ENCODE peak calls at places on chromosomes 12 and 14, in seven cellular contexts. V is K562, O is breast epithelium, M is GM12878, J is esophagus muscularis mucosa, A is upper lobe of left lung, P is transverse colon. Q is an unnamed sample. For H3K4me1, the result is how much of the 10 kb centered on the place peaks cover.

GRCh38 chr12:91274886-91275285 is 92.3 kb upstream of the DCN start:
- DNase-seq in A (no peak), M (no peak), J (no peak), P (no peak), O (no peak), V (no peak), Q (no peak)

GRCh38 chr14:29274890-29275651 is 508.5 kb downstream of the FOXG1 start:
- DNase-seq in P (no peak), O (no peak), A (no peak), M (no peak), J (no peak), V (no peak), Q (no peak)

GRCh38 chr14:93219103-93219726 is 12.2 kb downstream of the UBR7 start:
- DNase-seq in M (no peak), O (no peak), V (no peak), P (peak), J (no peak), A (peak), Q (peak)

GRCh38 chr14:66916421-66916820 is 272.8 kb upstream of the GARIN2 start:
- DNase-seq in O (no peak), M (no peak), J (no peak), V (no peak), P (no peak), A (no peak), Q (no peak)

GRCh38 chr12:102172436-102172835 is 25.2 kb downstream of the PMCH start:
- DNase-seq in O (no peak), J (no peak), V (no peak), A (no peak), M (no peak), P (no peak), Q (no peak)

GRCh38 chr12:96514328-96514727 is 25.0 kb downstream of the CFAP54 start:
- DNase-seq in A (no peak), V (no peak), J (no peak), P (no peak), M (peak), O (no peak), Q (no peak)

GRCh38 chr12:30753233-30753632 is 1.5 kb downstream of the CAPRIN2 start:
- DNase-seq in M (no peak), A (no peak), J (no peak), O (no peak), V (peak), P (no peak), Q (no peak)

GRCh38 chr14:55609681-55610080 is 29.7 kb downstream of the KTN1 start:
- DNase-seq in M (no peak), J (no peak), V (no peak), P (no peak), O (no peak), A (no peak), Q (no peak)

GRCh38 chr14:75249251-75249957 is 29.2 kb upstream of the FOS start:
- DNase-seq in M (peak), V (no peak), A (peak), O (no peak), P (peak), J (no peak), Q (peak)

GRCh38 chr12:61554268-61555008 is 705.8 kb upstream of the USP15 start:
- DNase-seq in O (no peak), V (no peak), P (no peak), M (no peak), A (no peak), J (no peak), Q (no peak)

GRCh38 chr12:124651508-124652273 is 84.3 kb upstream of the NCOR2 start:
- DNase-seq in M (no peak), P (no peak), J (no peak), A (no peak), V (no peak), O (no peak), Q (no peak)

GRCh38 chr12:124653169-124653931 is 85.9 kb upstream of the NCOR2 start:
- DNase-seq in J (no peak), M (no peak), V (no peak), O (no peak), P (no peak), A (no peak), Q (no peak)

GRCh38 chr12:124652661-124653060 is 85.2 kb upstream of the NCOR2 start:
- DNase-seq in A (no peak), J (no peak), O (no peak), M (no peak), P (no peak), V (no peak), Q (no peak)

GRCh38 chr12:124648710-124649384 is 81.4 kb upstream of the NCOR2 start:
- DNase-seq in V (no peak), O (no peak), M (no peak), J (no peak), P (no peak), A (no peak), Q (no peak)

DNA sequence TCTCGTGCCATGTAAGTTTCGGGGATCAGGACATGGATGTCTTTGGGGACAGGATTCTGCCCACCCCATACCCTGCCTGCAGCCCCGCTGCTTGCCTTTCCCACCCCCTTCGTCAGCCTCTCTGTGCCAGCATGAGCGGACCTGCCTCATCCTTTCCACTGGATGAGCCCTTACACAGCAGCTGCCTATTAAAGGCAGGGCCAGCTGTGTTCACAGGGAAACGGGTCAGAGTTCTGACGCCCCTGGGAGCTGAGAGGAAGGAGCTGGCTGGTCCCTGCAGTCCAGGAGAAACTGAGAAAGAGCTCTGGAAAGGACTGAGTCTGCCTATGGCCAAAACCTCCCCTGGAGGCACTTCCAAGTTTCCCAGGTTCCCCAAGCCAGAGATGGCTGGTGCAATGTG is 83.5 kb upstream of the NCOR2 start:
- DNase-seq in A (no peak), P (no peak), J (no peak), V (no peak), O (no peak), M (no peak), Q (no peak)
- H3K4me1 ChIP-seq in A (under half), P (under half), J (half or more), V (under half), O (under half), M (under half), Q (under half)

DNA sequence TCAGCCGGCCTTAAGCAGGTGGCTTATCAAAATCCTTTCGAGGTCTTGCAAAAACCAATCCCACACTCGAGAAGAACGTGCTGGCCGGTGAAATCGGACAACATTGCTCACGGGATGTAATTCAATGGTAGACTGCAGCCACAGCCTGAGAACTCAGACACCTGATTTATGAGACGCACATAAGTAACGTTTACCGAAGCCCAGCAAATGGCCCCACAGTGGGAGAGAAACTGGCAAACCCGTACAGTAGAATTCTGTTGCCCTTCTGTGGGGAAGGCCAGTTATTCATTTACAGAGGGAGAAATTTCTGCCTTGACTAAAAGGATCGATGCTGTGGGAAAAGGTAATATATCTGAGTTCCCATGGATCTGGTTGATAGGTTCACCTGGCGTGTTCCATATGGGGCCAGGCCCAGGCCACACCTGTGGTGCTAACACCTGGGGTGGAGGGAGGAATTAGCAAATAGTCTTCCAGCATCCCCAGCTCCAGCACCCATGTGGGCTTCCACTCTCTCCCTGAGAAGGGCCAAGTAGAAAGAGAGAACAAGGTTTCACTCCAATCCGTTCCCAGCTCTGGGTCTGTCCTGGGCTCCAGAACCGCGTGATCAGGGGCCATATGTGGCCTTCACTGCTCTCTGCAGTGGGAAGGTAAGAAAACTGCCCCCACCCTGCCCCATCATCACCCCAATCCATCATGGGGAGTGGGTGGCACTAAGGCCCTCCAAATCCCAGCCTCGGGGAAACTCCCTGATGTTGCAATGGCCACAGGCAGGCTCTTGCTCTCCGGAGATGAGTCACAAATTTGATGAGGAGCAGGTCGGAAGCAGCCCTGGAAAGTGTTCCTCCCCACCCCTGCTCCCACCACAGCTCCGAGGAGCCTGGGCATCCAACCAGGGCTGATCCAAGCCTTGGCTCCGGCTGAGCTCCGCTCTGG is 12.7 kb downstream of the BDKRB1 start:
- DNase-seq in V (no peak), M (no peak), J (no peak), P (peak), A (peak), O (no peak), Q (no peak)
- TF ChIP-seq POLR2A in V (no peak), M (no peak), J (no peak), P (no peak), A (no peak), O (no peak), Q (no peak)

GRCh38 chr14:51547260-51547659 is 104.5 kb upstream of the FRMD6 start:
- DNase-seq in A (no peak), J (no peak), V (no peak), O (no peak), P (peak), M (no peak), Q (no peak)
- TF ChIP-seq POLR2AphosphoS5 in A (no peak), J (peak), V (no peak), O (no peak), P (peak), M (no peak), Q (peak)

GRCh38 chr12:15787801-15788200 is 1.4 kb downstream of the EPS8 start:
- DNase-seq in J (no peak), A (no peak), V (no peak), P (no peak), O (no peak), M (no peak), Q (no peak)

GRCh38 chr12:15779925-15780324 is 9.3 kb downstream of the EPS8 start:
- DNase-seq in O (no peak), J (no peak), V (no peak), M (no peak), P (no peak), A (no peak), Q (no peak)

GRCh38 chr12:15778126-15778525 is 11.1 kb downstream of the EPS8 start:
- DNase-seq in P (no peak), J (no peak), O (no peak), V (no peak), M (no peak), A (no peak), Q (no peak)

GRCh38 chr12:15783288-15783687 is 5.9 kb downstream of the EPS8 start:
- DNase-seq in M (no peak), J (no peak), O (no peak), A (no peak), P (no peak), V (no peak), Q (no peak)

DNA sequence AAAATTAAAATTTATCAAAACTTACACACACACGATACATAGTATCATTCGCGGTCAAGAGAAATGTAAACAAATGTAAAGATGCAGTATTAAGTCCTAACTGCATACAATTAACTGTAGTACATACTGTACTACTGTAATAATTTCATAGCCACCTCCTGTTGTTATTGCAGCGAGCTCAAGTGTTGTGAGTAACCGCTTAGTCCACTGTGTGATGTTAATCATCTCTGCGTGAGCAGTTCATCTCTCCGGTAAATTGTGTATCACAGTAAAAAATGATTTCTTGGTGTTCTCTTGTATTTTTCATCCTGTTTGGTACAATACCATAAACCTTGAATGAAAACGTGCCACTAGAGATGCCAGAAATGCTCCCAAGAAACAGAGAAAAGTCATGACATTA is 6.5 kb downstream of the EPS8 start:
- DNase-seq in V (no peak), P (no peak), M (no peak), J (no peak), A (no peak), O (no peak), Q (no peak)
- H3K4me1 ChIP-seq in V (under half), P (under half), M (under half), J (under half), A (under half), O (under half), Q (under half)

Q was measured in stomach.